ENCODE peak calls at places on chromosomes 3 and 15, in four cellular contexts. C, J, I and Z are unnamed samples.

GRCh38 chr3:101084404-101084803 is 91.2 kb upstream of the ABI3BP start:
- DNase-seq in C (no peak), J (no peak), I (no peak), Z (no peak)

GRCh38 chr15:94231728-94232086 is 346 bp downstream of the MCTP2 start:
- DNase-seq in C (no peak), J (peak), I (peak), Z (no peak)

GRCh38 chr3:129793356-129793755 is 100.2 kb downstream of the TMCC1 start:
- DNase-seq in C (no peak), J (no peak), I (no peak), Z (no peak)

GRCh38 chr15:29568840-29569532 is 253.3 kb downstream of the TJP1 start:
- DNase-seq in C (no peak), J (peak), I (peak), Z (peak)

GRCh38 chr3:111967071-111967470 is 11.8 kb upstream of the ABHD10 start:
- DNase-seq in C (no peak), J (no peak), I (no peak), Z (no peak)

GRCh38 chr15:40806672-40807027 is 239 bp upstream of the ZFYVE19 start:
- DNase-seq in C (no peak), J (no peak), I (no peak), Z (no peak)

GRCh38 chr3:169041677-169042171 is 621.8 kb downstream of the MECOM start:
- DNase-seq in C (no peak), J (peak), I (no peak), Z (peak)

GRCh38 chr3:12536423-12536822 is 8.9 kb downstream of the MKRN2OS start:
- DNase-seq in C (no peak), J (no peak), I (no peak), Z (no peak)

GRCh38 chr15:71713191-71713798 is 97.1 kb upstream of the NR2E3 start:
- DNase-seq in C (no peak), J (peak), I (no peak), Z (peak)

GRCh38 chr3:142853270-142854163 is 35.4 kb downstream of the PCOLCE2 start:
- DNase-seq in C (no peak), J (no peak), I (no peak), Z (peak)

GRCh38 chr3:134057006-134057832 is 27.5 kb upstream of the SLCO2A1 start:
- DNase-seq in C (no peak), J (no peak), I (no peak), Z (no peak)

GRCh38 chr15:56217341-56217740 is 26.3 kb downstream of the RFX7 start:
- DNase-seq in C (no peak), J (no peak), I (no peak), Z (no peak)

GRCh38 chr15:66622677-66623076 is 56.9 kb upstream of the LCTL start:
- DNase-seq in C (no peak), J (peak), I (no peak), Z (peak)

GRCh38 chr15:72801590-72802345 is 18.2 kb upstream of the ADPGK start:
- DNase-seq in C (no peak), J (no peak), I (no peak), Z (no peak)

GRCh38 chr15:86776120-86776519 is 696.4 kb downstream of the AGBL1 start:
- DNase-seq in C (no peak), J (no peak), I (no peak), Z (no peak)

GRCh38 chr15:86772369-86773059 is 692.8 kb downstream of the AGBL1 start:
- DNase-seq in C (no peak), J (no peak), I (no peak), Z (no peak)

DNA sequence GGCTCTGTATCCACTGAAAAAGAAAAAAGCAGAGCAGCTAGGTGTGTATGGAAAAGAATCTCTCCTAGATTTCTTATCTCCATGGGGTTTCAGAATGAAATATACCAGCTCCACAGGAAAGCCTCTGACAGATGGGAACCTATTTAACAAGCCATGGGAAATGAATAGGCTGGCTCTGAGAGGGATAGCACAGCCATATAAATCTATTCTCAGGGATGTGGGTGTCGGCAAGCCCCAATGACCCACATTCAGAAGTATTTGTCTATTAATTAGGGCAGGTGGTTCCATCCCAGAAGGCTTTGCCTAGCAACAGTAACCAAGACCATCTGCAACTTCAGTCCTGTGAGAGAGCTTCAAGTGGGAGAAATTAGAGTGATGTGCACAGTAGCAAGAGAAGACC is 694.1 kb downstream of the AGBL1 start:
- DNase-seq in C (no peak), J (no peak), I (no peak), Z (no peak)
- H3K27ac ChIP-seq in C (no peak), J (no peak), I (no peak), Z (no peak)

GRCh38 chr3:23964537-23964936 is 19.5 kb downstream of the NR1D2 start:
- DNase-seq in C (no peak), J (no peak), I (no peak), Z (no peak)

GRCh38 chr3:23969393-23969792 is 24.3 kb downstream of the NR1D2 start:
- DNase-seq in C (no peak), J (no peak), I (no peak), Z (no peak)

GRCh38 chr3:23966308-23966707 is 21.2 kb downstream of the NR1D2 start:
- DNase-seq in C (no peak), J (no peak), I (no peak), Z (no peak)

GRCh38 chr3:23971684-23972083 is 26.6 kb downstream of the NR1D2 start:
- DNase-seq in C (no peak), J (no peak), I (no peak), Z (no peak)

GRCh38 chr3:23968467-23969184 is 23.5 kb downstream of the NR1D2 start:
- DNase-seq in C (no peak), J (no peak), I (no peak), Z (no peak)
- H3K27ac ChIP-seq in C (no peak), J (no peak), I (no peak), Z (no peak)

GRCh38 chr3:43162573-43163084 is 56.8 kb upstream of the POMGNT2 start:
- DNase-seq in C (peak), J (peak), I (no peak), Z (no peak)
- H3K27ac ChIP-seq in C (peak), J (no peak), I (no peak), Z (no peak)

GRCh38 chr3:138976047-138976446 is 29.0 kb downstream of the FOXL2NB start:
- DNase-seq in C (no peak), J (no peak), I (no peak), Z (no peak)
- H3K27ac ChIP-seq in C (no peak), J (no peak), I (no peak), Z (no peak)

DNA sequence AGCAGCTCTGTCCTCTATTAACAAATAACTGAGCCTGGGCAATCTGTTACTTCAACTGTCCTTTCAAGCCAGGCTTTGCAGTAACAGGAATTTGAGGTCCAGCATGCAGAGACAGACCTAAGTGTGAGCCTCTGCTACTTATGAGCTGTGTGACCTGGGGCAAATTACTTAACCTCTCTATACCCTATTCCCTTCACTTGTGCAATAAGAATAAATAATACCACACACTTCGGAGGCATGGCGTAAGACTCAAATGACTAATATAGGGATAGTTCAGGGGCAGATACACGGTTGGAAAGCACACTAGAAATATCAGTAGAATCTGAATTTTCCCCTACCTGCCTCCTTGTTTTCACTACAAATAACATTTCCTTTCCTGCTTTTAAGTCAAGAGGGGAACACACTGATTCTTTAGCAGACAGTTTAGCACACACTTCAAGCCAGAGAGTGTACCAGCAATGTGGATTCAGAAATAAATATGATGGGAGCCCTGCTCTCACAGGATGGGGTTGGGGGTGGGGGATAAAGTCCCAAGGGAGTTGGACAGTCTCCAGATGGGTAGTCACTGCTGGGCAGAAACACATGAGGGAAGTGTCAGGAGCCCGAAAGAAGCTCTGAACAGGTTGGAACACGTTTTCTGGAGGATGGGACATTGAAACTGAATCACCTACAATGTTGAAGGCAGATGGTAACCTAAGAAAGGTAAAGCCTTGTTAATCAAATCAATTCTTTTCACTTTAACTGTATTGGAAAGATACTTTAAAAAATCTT is 61.8 kb upstream of the RBP1 start:
- DNase-seq in C (no peak), J (no peak), I (no peak), Z (peak)
- H3K27ac ChIP-seq in C (no peak), J (no peak), I (no peak), Z (no peak)

DNA sequence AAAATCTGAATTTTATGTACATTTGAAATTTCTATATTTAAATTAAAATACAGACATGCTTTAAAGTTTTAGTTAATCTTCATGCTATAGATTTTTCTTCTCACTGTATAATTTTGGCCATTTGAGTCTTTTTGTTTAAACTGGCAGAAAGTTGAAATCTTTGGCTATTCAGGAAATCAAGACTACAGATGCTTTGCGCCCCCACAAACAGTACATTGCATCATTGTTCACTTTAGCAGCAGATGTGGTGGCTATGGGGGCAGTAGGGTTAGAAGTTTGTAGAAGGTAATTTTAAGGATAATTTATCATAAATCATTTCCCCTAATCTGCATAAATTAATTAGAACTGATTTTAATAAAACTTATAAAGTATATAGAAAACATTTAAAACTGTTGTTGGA is 20.9 kb downstream of the SPPL2A start:
- DNase-seq in C (no peak), J (no peak), I (no peak), Z (no peak)
- H3K27ac ChIP-seq in C (no peak), J (no peak), I (no peak), Z (no peak)

GRCh38 chr15:86002444-86002843 is 77.2 kb upstream of the AGBL1 start:
- DNase-seq in C (no peak), J (no peak), I (no peak), Z (no peak)

GRCh38 chr15:85997618-85998017 is 82.1 kb upstream of the AGBL1 start:
- DNase-seq in C (no peak), J (no peak), I (no peak), Z (no peak)

GRCh38 chr15:85999658-86000057 is 80.0 kb upstream of the AGBL1 start:
- DNase-seq in C (no peak), J (no peak), I (no peak), Z (no peak)

GRCh38 chr15:86004061-86004460 is 75.6 kb upstream of the AGBL1 start:
- DNase-seq in C (no peak), J (no peak), I (no peak), Z (no peak)

DNA sequence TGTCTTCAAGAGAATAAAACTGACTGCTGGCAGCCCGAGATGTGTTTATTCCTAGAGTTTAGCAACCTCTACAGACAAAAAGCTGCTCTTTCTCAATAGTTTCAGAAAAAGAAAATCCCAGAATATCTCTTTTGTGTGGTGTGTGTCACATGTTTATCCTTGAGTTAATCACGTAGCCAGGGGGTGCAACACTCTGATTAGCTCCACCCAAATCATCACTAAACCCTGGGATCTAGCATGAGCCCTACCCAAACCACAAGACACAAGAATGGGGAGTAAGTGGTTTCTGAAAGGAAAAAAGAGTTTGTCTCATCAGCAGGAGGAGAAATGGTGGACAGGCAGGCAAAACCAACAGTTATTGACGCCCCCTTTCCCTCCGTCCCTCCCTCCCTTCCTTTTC is 78.5 kb upstream of the AGBL1 start:
- DNase-seq in C (no peak), J (no peak), I (no peak), Z (no peak)
- H3K27ac ChIP-seq in C (no peak), J (no peak), I (no peak), Z (no peak)

GRCh38 chr3:42853739-42854302 is 21.9 kb downstream of the CYP8B1 start:
- DNase-seq in C (no peak), J (no peak), I (no peak), Z (no peak)
- H3K27ac ChIP-seq in C (no peak), J (no peak), I (no peak), Z (no peak)

GRCh38 chr3:16061491-16061890 is 113.0 kb upstream of the GALNT15 start:
- DNase-seq in C (no peak), J (no peak), I (no peak), Z (no peak)
- H3K27ac ChIP-seq in C (no peak), J (no peak), I (no peak), Z (no peak)

GRCh38 chr3:76242886-76243753 is 457.8 kb upstream of the ZNF717 start:
- DNase-seq in C (no peak), J (peak), I (no peak), Z (no peak)
- H3K27ac ChIP-seq in C (no peak), J (no peak), I (no peak), Z (no peak)